ENCODE peak calls at places on chromosomes 4 and X, in eight cellular contexts. F is HL-60; Q is EL; H is CD8-positive, alpha-beta memory T cell; X is endothelial cell of umbilical vein; D is stimulated activated CD4-positive, alpha-beta T cell treated with anti-CD3 and anti-CD28 coated beads, Interleukin-15, amount 100 ng/mL, for 24 hours; V is NCI-H774; C is NAMALWA. O is an unnamed sample.

GRCh38 chrX:96004386-96004785 is 680.3 kb upstream of the DIAPH2 start:
- DNase-seq in V (no peak), H (no peak), F (no peak), D (no peak), C (no peak), X (peak; percentile 84), Q (peak; percentile 1), O (no peak)

GRCh38 chr4:107862658-107863057 is 37.9 kb downstream of the SGMS2 start:
- DNase-seq in D (peak; percentile 7), Q (peak; percentile 56), X (peak; percentile 85), F (no peak), H (no peak), C (no peak), V (peak; percentile 6), O (no peak)

GRCh38 chr4:81454498-81454897 is 17.2 kb downstream of the RASGEF1B start:
- DNase-seq in H (no peak), C (no peak), X (no peak), V (no peak), Q (no peak), F (peak; percentile 5), D (peak; percentile 57), O (no peak)

GRCh38 chrX:16666541-16666940 is 16.6 kb downstream of the S100G start:
- DNase-seq in X (no peak), C (no peak), Q (peak; percentile 66), F (no peak), V (no peak), D (no peak), H (no peak), O (no peak)

GRCh38 chr4:40210776-40211175 is 13.9 kb downstream of the RHOH start:
- DNase-seq in Q (no peak), D (no peak), V (no peak), X (no peak), C (no peak), F (no peak), H (no peak), O (no peak)

GRCh38 chr4:23456864-23457263 is 433.0 kb downstream of the PPARGC1A start:
- DNase-seq in H (no peak), F (no peak), C (no peak), Q (no peak), V (no peak), X (no peak), D (no peak), O (no peak)

GRCh38 chrX:115968436-115969252 is 201.9 kb upstream of the AGTR2 start:
- DNase-seq in Q (peak; percentile 48), C (peak; percentile 68), X (peak; percentile 1), D (no peak), V (peak; percentile 78), F (no peak), H (no peak), O (no peak)

GRCh38 chr4:177339794-177340374 is 30.2 kb downstream of the NEIL3 start:
- DNase-seq in Q (peak; percentile 45), C (peak; percentile 67), V (no peak), X (peak; percentile 57), F (peak; percentile 20), D (no peak), H (peak; percentile 13), O (no peak)

GRCh38 chr4:188781655-188782054 is 642.4 kb downstream of the TRIML1 start:
- DNase-seq in C (peak; percentile 13), D (no peak), X (no peak), Q (no peak), V (no peak), F (peak; percentile 4), H (no peak), O (no peak)

GRCh38 chr4:158442736-158443135 is 78.9 kb upstream of the RXFP1 start:
- DNase-seq in C (no peak), X (no peak), F (no peak), D (no peak), H (no peak), V (no peak), Q (no peak), O (no peak)

GRCh38 chr4:25632135-25632534 is 23.5 kb upstream of the SLC34A2 start:
- DNase-seq in H (no peak), X (no peak), C (no peak), D (no peak), F (no peak), V (no peak), Q (no peak), O (no peak)

GRCh38 chrX:154398668-154399526 is 720 bp downstream of the RPL10 start:
- DNase-seq in F (peak; percentile 85), H (peak; percentile 79), Q (peak; percentile 66), X (peak; percentile 81), D (peak; percentile 81), V (peak; percentile 80), C (peak; percentile 80), O (peak; percentile 60)

GRCh38 chr4:55336138-55337034 is 9.7 kb upstream of the SRD5A3 start:
- DNase-seq in H (no peak), X (no peak), C (no peak), D (peak; percentile 41), Q (no peak), V (no peak), F (peak; percentile 81), O (no peak)

GRCh38 chr4:147761218-147761883 is 29.5 kb downstream of the ARHGAP10 start:
- DNase-seq in H (no peak), X (no peak), V (no peak), F (no peak), Q (no peak), C (no peak), D (no peak), O (no peak)

GRCh38 chr4:72553540-72553939 is 15.5 kb downstream of the ADAMTS3 start:
- DNase-seq in X (no peak), V (no peak), D (no peak), Q (no peak), C (no peak), F (no peak), H (no peak), O (no peak)

GRCh38 chr4:174427562-174428140 is 94.6 kb downstream of the HPGD start:
- DNase-seq in V (no peak), X (no peak), H (no peak), Q (no peak), D (no peak), C (no peak), F (peak; percentile 35), O (no peak)

GRCh38 chrX:46838974-46839480 is 2.2 kb downstream of the RP2 start:
- DNase-seq in H (no peak), D (no peak), Q (peak; percentile 56), C (no peak), V (no peak), F (no peak), X (no peak), O (no peak)

GRCh38 chr4:90852232-90852631 is 725.0 kb downstream of the CCSER1 start:
- DNase-seq in Q (no peak), F (no peak), D (no peak), H (no peak), X (no peak), V (no peak), C (no peak), O (no peak)

GRCh38 chrX:153685179-153685536 is 2.6 kb upstream of the SLC6A8 start:
- DNase-seq in F (no peak), D (no peak), C (no peak), Q (no peak), V (no peak), X (no peak), H (no peak), O (no peak)

GRCh38 chr4:152605641-152606304 is 69.9 kb upstream of the FBXW7 start:
- DNase-seq in X (peak; percentile 9), F (no peak), H (no peak), C (no peak), Q (peak; percentile 73), D (no peak), V (no peak), O (peak; percentile 20)

GRCh38 chr4:57504139-57504538 is 394.0 kb upstream of the IGFBP7 start:
- DNase-seq in C (no peak), F (no peak), X (no peak), V (peak; percentile 88), H (no peak), D (no peak), Q (no peak), O (no peak)

GRCh38 chr4:169612869-169613859 is 781 bp upstream of the NEK1 start:
- DNase-seq in C (peak; percentile 88), H (peak; percentile 77), V (peak; percentile 52), X (peak; percentile 85), D (peak; percentile 73), Q (peak; percentile 80), F (peak; percentile 73), O (peak; percentile 44)

GRCh38 chr4:150173854-150174398 is 95.7 kb downstream of the DCLK2 start:
- DNase-seq in H (no peak), V (no peak), F (no peak), C (no peak), X (peak; percentile 76), D (no peak), Q (no peak), O (no peak)

GRCh38 chr4:99404595-99405287 is 30.4 kb downstream of the ADH7 start:
- DNase-seq in D (peak; percentile 2), C (no peak), F (no peak), X (peak; percentile 29), Q (peak; percentile 89), H (no peak), V (no peak), O (no peak)

GRCh38 chr4:176205299-176205698 is 9.9 kb upstream of the SPATA4 start:
- DNase-seq in V (no peak), D (no peak), C (no peak), F (no peak), X (no peak), H (no peak), Q (no peak), O (no peak)

GRCh38 chr4:118752551-118752950 is 67.4 kb downstream of the METTL14 start:
- DNase-seq in Q (no peak), C (no peak), V (no peak), F (no peak), X (peak; percentile 62), D (no peak), H (no peak), O (no peak)

GRCh38 chr4:176794151-176794550 is 1.4 kb upstream of the VEGFC start:
- DNase-seq in Q (peak; percentile 92), H (no peak), V (no peak), C (no peak), F (no peak), X (peak; percentile 92), D (no peak), O (no peak)

GRCh38 chr4:139918591-139918990 is 235.4 kb downstream of the MAML3 start:
- DNase-seq in Q (no peak), X (peak; percentile 16), H (no peak), F (no peak), V (no peak), D (no peak), C (no peak), O (no peak)

GRCh38 chrX:124239911-124240310 is 92.5 kb upstream of the TEX13D start:
- DNase-seq in V (no peak), C (no peak), Q (no peak), D (peak; percentile 64), H (no peak), X (no peak), F (no peak), O (no peak)

GRCh38 chrX:134423606-134424005 is 36.4 kb upstream of the HPRT1 start:
- DNase-seq in F (peak; percentile 3), V (no peak), D (no peak), Q (peak; percentile 11), X (peak; percentile 35), C (peak; percentile 30), H (no peak), O (no peak)

GRCh38 chrX:88284844-88285243 is 462.2 kb upstream of the CPXCR1 start:
- DNase-seq in F (no peak), Q (no peak), D (no peak), H (no peak), X (no peak), V (no peak), C (no peak), O (no peak)

GRCh38 chrX:70479197-70479969 is 34.7 kb downstream of the DLG3 start:
- DNase-seq in Q (peak; percentile 67), X (peak; percentile 39), C (no peak), H (no peak), D (no peak), V (no peak), F (no peak), O (no peak)

GRCh38 chr4:153140294-153140693 is 63.9 kb upstream of the TRIM2 start:
- DNase-seq in D (no peak), C (no peak), H (no peak), F (no peak), X (no peak), V (no peak), Q (peak; percentile 29), O (no peak)

GRCh38 chr4:41095192-41095872 is 119.0 kb downstream of the APBB2 start:
- DNase-seq in H (no peak), C (no peak), F (no peak), X (no peak), Q (no peak), V (no peak), D (no peak), O (no peak)

O was measured in frontal cortex.